ENCODE peak calls at places on chromosomes 12 and 14, in ten cellular contexts. M is NCI-H446; J is NCI-H1105; B is stimulated activated CD8-positive, alpha-beta memory T cell treated with anti-CD3 and anti-CD28 coated beads, Interleukin-7, amount 100 ng/mL, for 1 hour; T is kidney; I is central memory CD4-positive, alpha-beta T cell; O is fibroblast of the conjunctiva; Q is ELR; K is hypothalamus; Z is HS-27A. R is an unnamed sample.

GRCh38 chr12:14828896-14829295 is 14.4 kb downstream of the ART4 start:
- DNase-seq in O (no peak), B (no peak), I (no peak), M (no peak), K (no peak), T (no peak), Q (peak), J (no peak), Z (no peak), R (no peak)

GRCh38 chr12:39402922-39403321 is 40.0 kb downstream of the KIF21A start:
- DNase-seq in O (no peak), T (no peak), Q (no peak), B (no peak), J (no peak), K (no peak), I (no peak), Z (no peak), M (no peak), R (no peak)

GRCh38 chr12:123269395-123269892 is 2.2 kb downstream of the CDK2AP1 start:
- DNase-seq in M (peak), K (peak), O (peak), Q (peak), Z (no peak), I (peak), T (peak), B (no peak), J (peak), R (peak)

GRCh38 chr12:4978737-4979136 is 64.9 kb upstream of the KCNA5 start:
- DNase-seq in O (no peak), I (no peak), B (no peak), M (peak), K (no peak), Q (no peak), J (peak), T (no peak), Z (no peak), R (no peak)

GRCh38 chr14:56394826-56395543 is 184.6 kb upstream of the TMEM260 start:
- DNase-seq in K (no peak), I (no peak), B (no peak), J (no peak), Z (no peak), O (no peak), Q (no peak), T (no peak), M (no peak), R (no peak)

GRCh38 chr12:23816394-23816851 is 133.0 kb downstream of the SOX5 start:
- DNase-seq in B (no peak), Q (no peak), O (no peak), K (no peak), Z (no peak), T (peak), I (no peak), J (no peak), M (no peak), R (no peak)

GRCh38 chr14:60165547-60165876 is 314 bp upstream of the DHRS7 start:
- DNase-seq in Q (no peak), T (no peak), K (no peak), J (no peak), M (no peak), B (no peak), Z (no peak), O (no peak), I (no peak), R (no peak)

GRCh38 chr12:107442593-107442992 is 243.0 kb upstream of the PWP1 start:
- DNase-seq in B (no peak), K (no peak), Q (no peak), O (no peak), J (no peak), Z (no peak), I (no peak), M (no peak), T (no peak), R (no peak)